ENCODE peak calls at places on chromosome 9, in five cellular contexts. One of them, this sample, is unnamed.

GRCh38 chr9:15642369-15642962 is 89.6 kb downstream of the CCDC171 start:
- DNase-seq in left colon: no peak
- DNase-seq in CD8-positive, alpha-beta memory T cell: peak; percentile 4
- DNase-seq in CD8-positive, alpha-beta T cell: no peak
- DNase-seq in RCC 7860: no peak
- DNase-seq in this sample: peak; percentile 5

GRCh38 chr9:93126825-93127368 is 7.2 kb downstream of the NINJ1 start:
- DNase-seq in left colon: peak; percentile 52
- DNase-seq in CD8-positive, alpha-beta memory T cell: no peak
- DNase-seq in CD8-positive, alpha-beta T cell: no peak
- DNase-seq in RCC 7860: no peak
- DNase-seq in this sample: no peak

GRCh38 chr9:136403915-136404800 is 4.2 kb upstream of the SNAPC4 start:
- DNase-seq in left colon: no peak
- DNase-seq in CD8-positive, alpha-beta memory T cell: peak; percentile 17
- DNase-seq in CD8-positive, alpha-beta T cell: no peak
- DNase-seq in RCC 7860: no peak
- DNase-seq in this sample: no peak

GRCh38 chr9:16679327-16679821 is 191.1 kb downstream of the BNC2 start:
- DNase-seq in left colon: no peak
- DNase-seq in CD8-positive, alpha-beta memory T cell: no peak
- DNase-seq in CD8-positive, alpha-beta T cell: no peak
- DNase-seq in RCC 7860: no peak
- DNase-seq in this sample: no peak

GRCh38 chr9:86636614-86637013 is 282.4 kb upstream of the TUT7 start:
- DNase-seq in left colon: no peak
- DNase-seq in CD8-positive, alpha-beta memory T cell: no peak
- DNase-seq in CD8-positive, alpha-beta T cell: no peak
- DNase-seq in RCC 7860: no peak
- DNase-seq in this sample: no peak

GRCh38 chr9:121434946-121435345 is 64.7 kb downstream of the GGTA1 start:
- DNase-seq in left colon: no peak
- DNase-seq in CD8-positive, alpha-beta memory T cell: no peak
- DNase-seq in CD8-positive, alpha-beta T cell: no peak
- DNase-seq in RCC 7860: no peak
- DNase-seq in this sample: no peak

GRCh38 chr9:136625101-136626065 is 37.3 kb upstream of the EGFL7 start:
- DNase-seq in left colon: peak; percentile 91
- DNase-seq in CD8-positive, alpha-beta memory T cell: no peak
- DNase-seq in CD8-positive, alpha-beta T cell: no peak
- DNase-seq in RCC 7860: peak; percentile 63
- DNase-seq in this sample: no peak

GRCh38 chr9:88270398-88270797 is 117.8 kb upstream of the SPIN1 start:
- DNase-seq in left colon: no peak
- DNase-seq in CD8-positive, alpha-beta memory T cell: no peak
- DNase-seq in CD8-positive, alpha-beta T cell: no peak
- DNase-seq in RCC 7860: peak; percentile 24
- DNase-seq in this sample: no peak

GRCh38 chr9:122991370-122991830 is 42.1 kb upstream of the GPR21 start:
- DNase-seq in left colon: no peak
- DNase-seq in CD8-positive, alpha-beta memory T cell: peak; percentile 10
- DNase-seq in CD8-positive, alpha-beta T cell: no peak
- DNase-seq in RCC 7860: peak; percentile 85
- DNase-seq in this sample: peak; percentile 86

GRCh38 chr9:14373726-14374125 is 59.8 kb upstream of the NFIB start:
- DNase-seq in left colon: no peak
- DNase-seq in CD8-positive, alpha-beta memory T cell: no peak
- DNase-seq in CD8-positive, alpha-beta T cell: no peak
- DNase-seq in RCC 7860: no peak
- DNase-seq in this sample: no peak

GRCh38 chr9:21684831-21685362 is 117.5 kb upstream of the MTAP start:
- DNase-seq in left colon: no peak
- DNase-seq in CD8-positive, alpha-beta memory T cell: no peak
- DNase-seq in CD8-positive, alpha-beta T cell: no peak
- DNase-seq in RCC 7860: peak; percentile 95
- DNase-seq in this sample: peak; percentile 95

GRCh38 chr9:70085241-70085640 is 41.6 kb downstream of the MAMDC2 start:
- DNase-seq in left colon: no peak
- DNase-seq in CD8-positive, alpha-beta memory T cell: no peak
- DNase-seq in CD8-positive, alpha-beta T cell: no peak
- DNase-seq in RCC 7860: no peak
- DNase-seq in this sample: no peak

GRCh38 chr9:16139781-16140180 is 586.9 kb downstream of the CCDC171 start:
- DNase-seq in left colon: no peak
- DNase-seq in CD8-positive, alpha-beta memory T cell: no peak
- DNase-seq in CD8-positive, alpha-beta T cell: no peak
- DNase-seq in RCC 7860: no peak
- DNase-seq in this sample: no peak

GRCh38 chr9:18976368-18977238 is 56.4 kb downstream of the SAXO1 start:
- DNase-seq in left colon: no peak
- DNase-seq in CD8-positive, alpha-beta memory T cell: no peak
- DNase-seq in CD8-positive, alpha-beta T cell: no peak
- DNase-seq in RCC 7860: peak; percentile 82
- DNase-seq in this sample: peak; percentile 34

GRCh38 chr9:134234687-134235359 is 70.5 kb upstream of the RNU6ATAC start:
- DNase-seq in left colon: no peak
- DNase-seq in CD8-positive, alpha-beta memory T cell: no peak
- DNase-seq in CD8-positive, alpha-beta T cell: no peak
- DNase-seq in RCC 7860: no peak
- DNase-seq in this sample: no peak

GRCh38 chr9:126658201-126658600 is 44.5 kb downstream of the LMX1B start:
- DNase-seq in left colon: no peak
- DNase-seq in CD8-positive, alpha-beta memory T cell: no peak
- DNase-seq in CD8-positive, alpha-beta T cell: no peak
- DNase-seq in RCC 7860: no peak
- DNase-seq in this sample: no peak

GRCh38 chr9:7976167-7976755 is 176.7 kb upstream of the DMAC1 start:
- DNase-seq in left colon: no peak
- DNase-seq in CD8-positive, alpha-beta memory T cell: peak; percentile 83
- DNase-seq in CD8-positive, alpha-beta T cell: peak; percentile 64
- DNase-seq in RCC 7860: peak; percentile 37
- DNase-seq in this sample: peak; percentile 45

GRCh38 chr9:137064027-137064879 is 6.1 kb downstream of the SAPCD2 start:
- DNase-seq in left colon: no peak
- DNase-seq in CD8-positive, alpha-beta memory T cell: peak; percentile 38
- DNase-seq in CD8-positive, alpha-beta T cell: peak; percentile 77
- DNase-seq in RCC 7860: peak; percentile 18
- DNase-seq in this sample: no peak

GRCh38 chr9:592225-592624 is 249.3 kb upstream of the DMRT1 start:
- DNase-seq in left colon: peak; percentile 70
- DNase-seq in CD8-positive, alpha-beta memory T cell: no peak
- DNase-seq in CD8-positive, alpha-beta T cell: no peak
- DNase-seq in RCC 7860: no peak
- DNase-seq in this sample: no peak

GRCh38 chr9:137227057-137227852 is at the start of gene RNF224:
- DNase-seq in left colon: peak; percentile 70
- DNase-seq in CD8-positive, alpha-beta memory T cell: peak; percentile 77
- DNase-seq in CD8-positive, alpha-beta T cell: peak; percentile 87
- DNase-seq in RCC 7860: peak; percentile 70
- DNase-seq in this sample: no peak

GRCh38 chr9:132054024-132054423 is 25.6 kb downstream of the MED27 start:
- DNase-seq in left colon: no peak
- DNase-seq in CD8-positive, alpha-beta memory T cell: no peak
- DNase-seq in CD8-positive, alpha-beta T cell: no peak
- DNase-seq in RCC 7860: no peak
- DNase-seq in this sample: no peak

GRCh38 chr9:94911986-94912635 is 185.6 kb downstream of the AOPEP start:
- DNase-seq in left colon: no peak
- DNase-seq in CD8-positive, alpha-beta memory T cell: no peak
- DNase-seq in CD8-positive, alpha-beta T cell: no peak
- DNase-seq in RCC 7860: peak; percentile 64
- DNase-seq in this sample: no peak

GRCh38 chr9:137194388-137194787 is 5.9 kb downstream of the SSNA1 start:
- DNase-seq in left colon: no peak
- DNase-seq in CD8-positive, alpha-beta memory T cell: no peak
- DNase-seq in CD8-positive, alpha-beta T cell: no peak
- DNase-seq in RCC 7860: peak; percentile 10
- DNase-seq in this sample: no peak

GRCh38 chr9:132584616-132585560 is 2.5 kb downstream of the BARHL1 start:
- DNase-seq in left colon: no peak
- DNase-seq in CD8-positive, alpha-beta memory T cell: no peak
- DNase-seq in CD8-positive, alpha-beta T cell: no peak
- DNase-seq in RCC 7860: peak; percentile 23
- DNase-seq in this sample: no peak

This sample was measured in kidney epithelial cell.